ENCODE peak calls at places on chromosomes 2 and 18, in five cellular contexts. M is H1, I is neuronal stem cell, R is trophoblast cell, B is IMR-90. F is an unnamed sample. For H3K4me1, the result is how much of the 10 kb centered on the place peaks cover.

GRCh38 chr2:96817882-96818281 is 1.8 kb downstream of the CNNM3 start:
- DNase-seq in M (no peak), R (no peak), B (no peak), I (no peak), F (no peak)

GRCh38 chr2:67268806-67269205 is 128.3 kb upstream of the ETAA1 start:
- DNase-seq in M (no peak), I (no peak), R (no peak), B (peak), F (no peak)

GRCh38 chr18:74652392-74652988 is 54.8 kb downstream of the ZNF407 start:
- DNase-seq in M (no peak), B (peak), R (peak), I (peak), F (peak)

GRCh38 chr2:12556762-12557161 is 160.0 kb upstream of the TRIB2 start:
- DNase-seq in I (no peak), B (peak), R (no peak), M (no peak), F (no peak)

GRCh38 chr2:122859260-122859659 is 1103.8 kb downstream of the TSN start:
- DNase-seq in B (no peak), M (no peak), I (no peak), R (no peak), F (no peak)

GRCh38 chr2:17636989-17637906 is 96.8 kb downstream of the VSNL1 start:
- DNase-seq in M (no peak), R (no peak), I (no peak), B (no peak), F (no peak)

GRCh38 chr2:126634273-126634861 is 21.6 kb upstream of the GYPC start:
- DNase-seq in I (no peak), R (peak), M (no peak), B (peak), F (peak)

GRCh38 chr2:30231726-30232026 is 342 bp downstream of the LBH start:
- DNase-seq in R (peak), I (no peak), M (peak), B (no peak), F (peak)

GRCh38 chr18:61169386-61169785 is 163.8 kb upstream of the CDH20 start:
- DNase-seq in R (peak), B (no peak), I (no peak), M (no peak), F (peak)

GRCh38 chr2:43038034-43038719 is 188.2 kb downstream of the ZFP36L2 start:
- DNase-seq in M (no peak), R (peak), B (peak), I (no peak), F (no peak)

GRCh38 chr18:11224166-11224565 is 74.8 kb upstream of the PIEZO2 start:
- DNase-seq in M (no peak), B (no peak), I (no peak), R (no peak), F (no peak)

GRCh38 chr2:233819884-233820765 is 34.2 kb downstream of the HJURP start:
- DNase-seq in B (no peak), I (no peak), R (no peak), M (no peak), F (no peak)

GRCh38 chr2:121010998-121011397 is 274.0 kb downstream of the TFCP2L1 start:
- DNase-seq in I (no peak), R (no peak), B (no peak), M (no peak), F (no peak)

GRCh38 chr18:12422936-12423335 is 15.2 kb downstream of the PRELID3A start:
- DNase-seq in B (no peak), M (no peak), I (no peak), R (no peak), F (peak)

GRCh38 chr2:219629976-219630695 is 2.7 kb downstream of the SLC4A3 start:
- DNase-seq in M (no peak), B (no peak), I (no peak), R (no peak), F (no peak)

GRCh38 chr2:168708099-168708498 is 94.3 kb upstream of the NOSTRIN start:
- DNase-seq in I (no peak), R (no peak), B (no peak), M (no peak), F (no peak)

GRCh38 chr2:65831528-65831927 is 399.1 kb upstream of the SPRED2 start:
- DNase-seq in I (no peak), R (no peak), B (no peak), M (no peak), F (no peak)

GRCh38 chr2:170929686-170930050 is 615 bp downstream of the GORASP2 start:
- DNase-seq in M (no peak), R (peak), I (peak), B (peak), F (peak)

DNA sequence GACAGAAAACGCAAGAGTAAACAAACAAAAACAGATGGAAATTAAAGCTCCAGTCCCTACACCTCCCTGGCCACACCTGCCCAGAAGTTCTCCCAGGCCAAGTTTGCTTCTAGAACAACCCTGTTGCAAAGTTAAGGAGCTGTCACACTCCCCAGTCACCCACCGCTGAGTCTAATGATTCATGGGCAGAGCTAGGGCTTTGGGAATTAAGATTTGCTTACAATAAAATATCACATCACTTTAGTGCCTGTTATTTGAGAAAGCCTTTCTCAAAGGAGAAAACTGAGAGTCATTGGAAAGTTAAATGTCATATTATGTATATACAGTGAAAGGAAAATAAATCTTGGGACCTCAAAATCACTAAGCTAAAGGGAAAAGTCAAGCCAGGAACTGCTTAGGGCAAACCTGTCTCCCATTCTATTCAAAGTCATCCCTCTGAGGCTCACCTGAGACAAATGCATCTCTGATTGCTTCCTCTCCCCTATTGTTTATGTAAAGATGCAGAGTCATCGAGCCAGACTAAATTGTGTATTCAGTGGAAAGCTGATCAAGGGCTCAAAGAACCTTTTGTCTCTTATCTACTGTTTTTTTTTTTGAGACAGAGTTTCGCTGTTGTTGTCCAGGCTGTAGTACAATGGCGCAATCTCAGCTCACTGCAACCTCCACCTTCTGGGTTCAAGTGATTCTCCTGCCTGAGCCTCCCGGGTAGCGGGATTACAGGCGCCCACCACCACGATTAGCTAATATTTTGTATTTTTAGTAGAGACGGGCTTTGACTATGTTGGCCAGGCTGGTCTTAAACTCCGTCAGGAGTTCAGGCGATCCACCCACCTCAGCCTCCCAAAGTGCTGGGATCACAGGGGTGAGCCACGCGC is 2.8 kb downstream of the CRYGB start:
- DNase-seq in R (no peak), M (no peak), I (no peak), B (no peak), F (peak)
- H3K4ac ChIP-seq in R (no peak), M (no peak), I (no peak), B (no peak), F (peak)

GRCh38 chr2:70938580-70938938 is 2.9 kb downstream of the ATP6V1B1 start:
- DNase-seq in B (no peak), I (no peak), R (no peak), M (no peak), F (no peak)
- H3K4me1 ChIP-seq in B (under half), I (half or more), R (under half), M (under half), F (under half)

GRCh38 chr2:231614559-231615057 is 21.9 kb downstream of the TEX44 start:
- DNase-seq in I (no peak), M (no peak), R (no peak), B (no peak), F (peak)
- H3K4ac ChIP-seq in I (peak), M (peak), R (peak), B (peak), F (peak)

GRCh38 chr2:119859528-119859927 is 99.8 kb downstream of the PTPN4 start:
- DNase-seq in R (no peak), I (no peak), B (no peak), M (no peak), F (no peak)

GRCh38 chr2:119860924-119861323 is 101.2 kb downstream of the PTPN4 start:
- DNase-seq in B (no peak), M (no peak), I (no peak), R (no peak), F (peak)

GRCh38 chr2:119862127-119862889 is 102.6 kb downstream of the PTPN4 start:
- DNase-seq in R (no peak), M (no peak), I (no peak), B (no peak), F (peak)

GRCh38 chr2:119864318-119864717 is 104.6 kb downstream of the PTPN4 start:
- DNase-seq in M (no peak), I (no peak), R (peak), B (no peak), F (no peak)
- H3K4me1 ChIP-seq in M (under half), I (under half), R (under half), B (under half), F (under half)

DNA sequence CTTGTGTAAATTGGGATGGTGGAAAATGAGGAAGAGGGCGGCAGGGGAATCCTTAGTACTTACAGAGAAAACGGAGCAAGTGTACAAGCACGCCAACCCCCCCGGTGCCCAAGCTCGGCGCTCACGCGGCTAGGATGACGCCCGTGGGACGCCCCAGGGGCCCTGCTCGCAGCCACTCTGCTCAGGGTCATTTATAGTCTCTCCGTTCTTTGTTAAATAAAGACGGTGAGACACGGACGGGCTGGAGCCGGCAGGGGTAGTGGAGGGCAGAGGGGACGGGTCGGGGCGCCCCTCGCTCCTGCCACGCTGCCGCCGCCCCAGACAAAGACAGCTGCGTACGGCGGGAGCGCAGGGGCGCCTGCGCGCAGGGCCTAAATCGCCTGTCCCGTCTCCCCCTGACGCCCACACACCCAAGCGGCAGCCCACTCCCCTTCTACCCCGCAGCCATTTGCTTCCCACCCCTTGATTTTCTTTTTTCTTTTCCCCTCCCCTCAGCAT is 37.8 kb downstream of the PCBP1 start:
- DNase-seq in I (no peak), M (no peak), B (peak), R (peak), F (peak)
- H3K4ac ChIP-seq in I (peak), M (peak), B (peak), R (peak), F (peak)

GRCh38 chr2:160319700-160320099 is 119.6 kb upstream of the ITGB6 start:
- DNase-seq in R (no peak), M (no peak), I (no peak), B (no peak), F (no peak)

GRCh38 chr2:160315337-160315736 is 115.3 kb upstream of the ITGB6 start:
- DNase-seq in B (peak), M (no peak), R (no peak), I (no peak), F (no peak)

GRCh38 chr2:160322320-160322719 is 122.2 kb upstream of the ITGB6 start:
- DNase-seq in I (no peak), R (no peak), M (no peak), B (no peak), F (no peak)

GRCh38 chr2:160321025-160321424 is 121.0 kb upstream of the ITGB6 start:
- DNase-seq in I (no peak), R (no peak), M (no peak), B (no peak), F (no peak)

GRCh38 chr2:160317113-160318099 is 117.3 kb upstream of the ITGB6 start:
- DNase-seq in M (no peak), B (no peak), R (no peak), I (peak), F (no peak)
- H3K4me1 ChIP-seq in M (under half), B (under half), R (under half), I (under half), F (under half)

DNA sequence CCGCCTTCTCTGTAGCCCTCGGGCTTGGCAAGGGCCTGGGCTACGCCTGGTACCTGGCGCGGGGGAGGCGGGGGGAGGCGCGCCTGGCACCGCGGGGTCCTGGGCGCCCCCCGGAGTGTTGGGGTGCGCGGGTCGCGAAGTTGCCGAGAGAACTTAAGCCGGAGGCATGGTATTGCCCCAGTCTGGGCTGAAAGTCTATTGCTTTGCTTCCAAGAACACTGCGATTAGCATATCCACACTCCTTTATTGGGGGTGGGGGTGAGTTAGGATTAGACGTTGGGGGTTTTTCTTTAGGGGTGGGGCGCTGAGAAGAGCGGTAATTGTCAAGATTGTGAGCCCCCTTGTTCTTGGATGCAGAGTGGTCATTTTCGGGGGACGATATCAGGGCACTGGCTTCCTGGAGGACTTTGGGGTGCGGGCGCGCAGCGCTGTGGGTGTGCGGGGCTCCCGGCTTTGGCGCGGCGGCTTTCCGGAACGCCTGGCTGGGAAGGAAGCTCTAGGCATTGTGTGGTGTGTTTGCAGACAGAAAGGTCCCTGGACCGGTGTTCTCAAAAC is 799 bp downstream of the TANC1 start:
- DNase-seq in I (peak), M (no peak), B (no peak), R (no peak), F (no peak)
- H3K4ac ChIP-seq in I (no peak), M (no peak), B (peak), R (peak), F (no peak)

DNA sequence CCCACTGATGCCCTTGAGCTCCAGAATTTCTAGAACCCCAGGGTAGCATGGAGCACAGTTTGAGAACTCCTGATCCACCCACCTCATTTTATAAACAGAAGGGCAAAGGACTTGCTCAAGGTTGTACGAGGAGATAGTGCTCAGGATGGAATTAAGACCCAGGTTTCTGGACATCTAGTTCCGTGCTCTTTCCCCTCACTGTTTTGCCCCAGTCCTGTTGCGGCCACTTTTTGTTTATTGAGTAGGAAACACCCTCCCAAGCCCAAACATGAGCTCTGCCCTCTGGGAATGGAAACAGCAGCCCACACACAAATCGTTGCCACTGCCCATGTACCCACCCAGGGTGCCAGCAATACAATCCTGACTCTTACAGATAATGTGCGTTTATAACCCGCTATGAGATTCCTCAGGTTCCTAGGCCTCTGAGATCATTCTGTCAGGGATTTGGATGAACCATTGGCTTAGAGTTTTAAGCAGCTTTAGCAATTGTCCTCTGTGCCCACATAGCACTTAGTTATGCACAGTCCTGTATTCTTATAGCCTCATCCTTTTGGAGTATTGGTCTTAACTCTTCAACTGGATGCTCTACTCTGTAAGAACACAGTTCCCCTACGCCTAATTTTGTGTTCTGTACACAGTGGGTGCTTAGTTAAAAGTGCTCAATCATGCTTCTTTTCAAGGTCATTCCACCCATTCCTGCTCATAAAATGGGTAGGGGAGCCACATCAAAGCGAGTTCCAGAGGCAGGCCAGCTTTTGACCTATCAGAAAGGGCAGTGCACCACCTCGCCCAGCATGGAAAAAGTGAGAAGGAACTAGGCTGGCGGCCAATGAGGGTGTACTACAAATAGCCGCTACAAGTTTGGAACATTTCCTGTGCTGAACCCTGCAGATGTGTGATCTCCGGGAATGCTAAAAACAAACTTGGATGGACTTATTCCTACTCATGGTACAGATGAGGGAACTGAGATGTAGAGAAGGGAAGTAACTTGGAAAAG is 60.3 kb upstream of the IGFBP2 start:
- DNase-seq in B (no peak), I (no peak), M (no peak), R (no peak), F (no peak)
- H3K4me1 ChIP-seq in B (under half), I (under half), M (under half), R (under half), F (under half)

GRCh38 chr2:237296756-237297155 is 117.2 kb downstream of the COL6A3 start:
- DNase-seq in I (no peak), R (no peak), M (no peak), B (peak), F (no peak)
- H3K4ac ChIP-seq in I (no peak), R (peak), M (no peak), B (peak), F (no peak)

GRCh38 chr2:239275037-239275685 is 125.7 kb downstream of the HDAC4 start:
- DNase-seq in M (no peak), R (peak), B (peak), I (no peak), F (no peak)

GRCh38 chr2:239275871-239276812 is 124.7 kb downstream of the HDAC4 start:
- DNase-seq in M (no peak), B (no peak), I (no peak), R (no peak), F (no peak)

GRCh38 chr2:239273280-239274234 is 127.3 kb downstream of the HDAC4 start:
- DNase-seq in B (no peak), R (no peak), I (no peak), M (no peak), F (no peak)

GRCh38 chr2:239272626-239273025 is 128.2 kb downstream of the HDAC4 start:
- DNase-seq in R (no peak), M (no peak), B (no peak), I (no peak), F (no peak)

DNA sequence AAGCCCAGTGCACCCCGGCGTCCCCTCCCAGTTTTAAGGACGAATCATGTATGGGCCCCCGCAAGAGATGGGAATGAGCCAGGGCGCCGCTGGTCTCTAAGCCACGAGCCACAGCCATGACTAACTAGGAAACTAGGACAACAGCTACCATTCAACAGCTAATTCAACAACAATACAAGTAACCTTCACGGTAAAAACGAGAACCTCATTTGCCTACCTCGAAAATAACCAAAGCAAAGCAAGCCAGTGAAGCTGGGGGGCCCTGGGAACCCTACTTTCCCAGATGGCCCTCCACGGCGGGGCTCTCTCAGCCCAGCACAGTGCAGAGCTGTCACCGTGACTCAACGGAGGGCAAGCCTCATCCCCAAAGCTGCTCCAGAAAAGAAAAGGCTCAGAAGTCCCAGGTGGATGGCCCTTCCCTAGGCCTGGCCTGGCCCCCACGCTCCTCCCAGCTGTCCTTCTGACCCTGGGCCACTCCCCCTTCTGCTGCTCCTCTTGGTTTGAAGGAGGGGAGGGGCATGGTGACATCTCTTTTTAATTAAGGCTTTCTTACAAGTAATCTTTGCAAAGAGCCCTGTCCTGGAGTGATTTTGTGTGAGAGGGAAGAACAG is 126.3 kb downstream of the HDAC4 start:
- DNase-seq in M (no peak), I (peak), B (peak), R (no peak), F (no peak)
- H3K4me1 ChIP-seq in M (under half), I (under half), B (under half), R (under half), F (under half)